ENCODE peak calls at places on chromosomes 12 and 14, in nine cellular contexts. H is tibial artery, L is fibroblast of mammary gland, B is WERI-Rb-1, G is lung, V is A549, T is testis, U is choroid plexus epithelial cell, K is astrocyte of the cerebellum. I is an unnamed sample.

GRCh38 chr14:74613211-74613914 is 1.3 kb upstream of the LTBP2 start:
- DNase-seq in H (no peak), L (no peak), B (no peak), G (no peak), V (no peak), T (no peak), U (no peak), K (no peak), I (no peak)

GRCh38 chr12:89349814-89350213 is 2.5 kb downstream of the DUSP6 start:
- DNase-seq in H (peak; percentile 42), L (peak; percentile 77), B (no peak), G (peak; percentile 65), V (no peak), T (peak; percentile 26), U (peak; percentile 80), K (no peak), I (no peak)

GRCh38 chr12:132170094-132170636 is 25.9 kb downstream of the NOC4L start:
- DNase-seq in H (no peak), L (peak; percentile 92), B (no peak), G (no peak), V (no peak), T (no peak), U (peak; percentile 17), K (peak; percentile 80), I (no peak)

GRCh38 chr12:50174971-50175715 is 8.0 kb upstream of the CERS5 start:
- DNase-seq in H (no peak), L (peak; percentile 84), B (no peak), G (peak; percentile 33), V (peak; percentile 52), T (no peak), U (peak; percentile 89), K (peak; percentile 87), I (peak; percentile 72)

GRCh38 chr12:113485330-113485729 is 13.7 kb upstream of the LHX5 start:
- DNase-seq in H (no peak), L (no peak), B (no peak), G (no peak), V (no peak), T (no peak), U (no peak), K (no peak), I (no peak)

GRCh38 chr12:11954181-11954580 is 116.6 kb upstream of the BCL2L14 start:
- DNase-seq in H (no peak), L (no peak), B (no peak), G (no peak), V (no peak), T (no peak), U (no peak), K (no peak), I (no peak)

GRCh38 chr12:130920711-130921381 is 32.9 kb upstream of the ADGRD1 start:
- DNase-seq in H (peak; percentile 92), L (peak; percentile 83), B (no peak), G (peak; percentile 93), V (no peak), T (peak; percentile 60), U (peak; percentile 54), K (no peak), I (no peak)

GRCh38 chr12:6962285-6963015 is 8.0 kb downstream of the PHB2 start:
- DNase-seq in H (no peak), L (no peak), B (no peak), G (peak; percentile 82), V (no peak), T (no peak), U (no peak), K (no peak), I (no peak)

GRCh38 chr14:103536693-103537092 is 7.7 kb downstream of the TRMT61A start:
- DNase-seq in H (no peak), L (no peak), B (no peak), G (no peak), V (no peak), T (no peak), U (no peak), K (no peak), I (no peak)

GRCh38 chr12:111404362-111405148 is 1.2 kb upstream of the SH2B3 start:
- DNase-seq in H (no peak), L (no peak), B (no peak), G (peak; percentile 51), V (no peak), T (no peak), U (peak; percentile 67), K (no peak), I (no peak)

GRCh38 chr12:52038447-52038846 is 12.8 kb upstream of the NR4A1 start:
- DNase-seq in H (no peak), L (peak; percentile 53), B (no peak), G (no peak), V (no peak), T (no peak), U (peak; percentile 29), K (no peak), I (no peak)

GRCh38 chr12:50070314-50071060 is 13.1 kb downstream of the ASIC1 start:
- DNase-seq in H (peak; percentile 69), L (peak; percentile 84), B (peak; percentile 82), G (peak; percentile 86), V (peak; percentile 71), T (peak; percentile 84), U (peak; percentile 91), K (peak; percentile 74), I (peak; percentile 69)

GRCh38 chr12:18799561-18799960 is 61.6 kb downstream of the CAPZA3 start:
- DNase-seq in H (no peak), L (peak; percentile 53), B (no peak), G (no peak), V (no peak), T (no peak), U (peak; percentile 25), K (no peak), I (no peak)

GRCh38 chr14:93112891-93113677 is 2.6 kb downstream of the ITPK1 start:
- DNase-seq in H (peak; percentile 92), L (peak; percentile 83), B (peak; percentile 81), G (peak; percentile 83), V (peak; percentile 76), T (peak; percentile 96), U (peak; percentile 92), K (peak; percentile 68), I (peak; percentile 43)

GRCh38 chr14:98428483-98428994 is 843.5 kb downstream of the BCL11B start:
- DNase-seq in H (no peak), L (no peak), B (no peak), G (no peak), V (no peak), T (no peak), U (no peak), K (no peak), I (no peak)

GRCh38 chr12:65335021-65335714 is 56.7 kb downstream of the MSRB3 start:
- DNase-seq in H (no peak), L (peak; percentile 89), B (no peak), G (no peak), V (peak; percentile 13), T (no peak), U (peak; percentile 97), K (peak; percentile 84), I (peak; percentile 70)

GRCh38 chr12:62724285-62724684 is 210.7 kb downstream of the PPM1H start:
- DNase-seq in H (no peak), L (no peak), B (no peak), G (no peak), V (no peak), T (no peak), U (no peak), K (no peak), I (no peak)

DNA sequence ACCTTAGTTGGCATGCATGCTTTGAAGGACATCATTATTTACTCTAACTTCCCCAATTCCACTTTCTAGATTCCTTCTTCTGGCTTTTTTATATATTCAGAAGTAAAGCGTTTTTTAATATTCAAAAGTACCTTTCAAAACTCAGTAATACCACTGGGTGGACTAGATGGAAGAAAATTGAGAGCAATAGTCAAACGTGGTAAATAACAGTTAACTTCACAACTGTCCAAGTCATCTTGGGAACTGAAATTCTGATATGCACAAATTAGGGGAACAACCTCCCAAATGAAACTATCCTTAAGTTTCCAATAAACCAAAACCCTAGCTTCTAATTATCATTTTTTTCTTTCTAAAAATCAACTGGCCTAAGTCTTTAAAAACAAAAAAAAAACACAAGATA is 9.0 kb downstream of the SINHCAF start:
- DNase-seq in H (no peak), L (no peak), B (no peak), G (no peak), V (no peak), T (no peak), U (no peak), K (no peak), I (no peak)
- H3K4me3 ChIP-seq in H (peak overlapping the region; percentile 21), L (no peak overlapping the region), B (no peak overlapping the region), G (no peak overlapping the region), V (peak overlapping the region; percentile 32), T (no peak overlapping the region), U (peak overlapping the region; percentile 37), K (peak overlapping the region; percentile 26), I (no peak overlapping the region)

DNA sequence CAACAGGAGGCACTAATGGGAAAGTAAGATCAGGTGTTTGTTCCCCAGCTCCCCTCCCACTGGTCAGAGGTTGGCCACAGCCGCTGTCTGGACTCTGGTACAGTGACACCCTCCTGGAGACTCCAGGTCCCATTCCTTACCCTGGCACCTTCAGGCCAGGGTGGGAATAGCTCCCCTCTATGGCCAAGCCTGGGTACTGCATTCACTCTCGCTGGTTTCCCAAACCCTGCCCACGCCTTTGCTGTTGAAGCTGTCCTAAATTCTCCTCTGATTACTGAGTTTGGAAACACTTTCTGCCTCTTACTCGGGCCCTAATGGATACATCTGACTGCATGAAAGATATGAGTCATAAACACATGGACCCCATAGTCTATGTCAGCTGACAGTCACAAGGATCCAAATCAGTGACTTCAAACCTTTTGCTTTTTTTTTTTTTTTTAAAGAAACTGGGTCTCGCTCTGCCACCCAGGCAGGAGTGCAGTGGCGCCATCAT is 17.9 kb downstream of the HRK start:
- DNase-seq in H (no peak), L (peak; percentile 77), B (peak; percentile 44), G (no peak), V (no peak), T (peak; percentile 42), U (peak; percentile 55), K (no peak), I (peak; percentile 35)
- TF ChIP-seq CTCF in H (peak; percentile 11), L (peak; percentile 61), B (peak; percentile 95), G (peak; percentile 3), V (peak; percentile 46), T (peak; percentile 18), U (peak; percentile 65), K (peak; percentile 51), I (peak; percentile 82)

GRCh38 chr12:57888407-57889157 is 42.1 kb upstream of the CTDSP2 start:
- DNase-seq in H (no peak), L (peak; percentile 81), B (peak; percentile 77), G (peak; percentile 39), V (no peak), T (peak; percentile 54), U (peak; percentile 45), K (no peak), I (no peak)
- H3K4me3 ChIP-seq in H (peak overlapping the region; percentile 17), L (no peak overlapping the region), B (peak overlapping the region; percentile 23), G (no peak overlapping the region), V (no peak overlapping the region), T (no peak overlapping the region), U (no peak overlapping the region), K (no peak overlapping the region), I (peak overlapping the region; percentile 18)

DNA sequence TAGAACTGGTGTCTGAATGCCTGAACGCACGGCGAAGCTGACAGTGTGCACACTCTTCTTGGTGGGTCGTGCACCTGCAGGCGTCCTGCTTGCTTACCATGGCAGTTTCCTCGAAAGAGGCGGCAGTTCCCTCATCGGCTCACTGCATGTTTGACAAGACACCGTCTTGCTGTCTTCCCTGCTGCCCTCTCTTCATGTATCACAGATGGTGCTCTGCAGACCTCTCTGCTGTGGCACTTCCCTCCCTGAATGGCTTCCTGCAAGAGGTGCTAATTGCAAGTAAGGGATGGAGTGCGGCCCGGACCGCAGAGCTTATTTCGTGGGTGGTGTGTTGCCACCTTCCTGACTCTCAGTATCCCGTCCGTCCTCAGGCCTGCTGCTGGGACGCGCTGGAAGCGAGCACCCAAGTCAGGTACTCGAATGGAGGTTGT is 156.7 kb upstream of the RTL1 start:
- DNase-seq in H (no peak), L (no peak), B (no peak), G (no peak), V (no peak), T (no peak), U (no peak), K (no peak), I (no peak)
- TF ChIP-seq CTCF in H (no peak), L (no peak), B (no peak), G (no peak), V (no peak), T (no peak), U (no peak), K (no peak), I (no peak)

I was measured in HFF-Myc.